ENCODE peak calls at places on chromosomes 3 and 15, in ten cellular contexts. I is endodermal cell, W is GM20000, T is GM10248, L is left lung, N is epithelial cell of proximal tubule, F is MM.1S, P is lower leg skin, B is A549, G is GM12865. S is an unnamed sample.

GRCh38 chr15:38714309-38715072 is 149.9 kb upstream of the RASGRP1 start:
- DNase-seq in F (no peak), T (no peak), W (no peak), L (peak; percentile 44), N (peak; percentile 58), G (no peak), B (no peak), I (no peak), P (no peak), S (no peak)

GRCh38 chr3:170469151-170470062 is 50.7 kb downstream of the CLDN11 start:
- DNase-seq in W (no peak), T (no peak), B (no peak), I (no peak), G (no peak), L (no peak), N (no peak), F (no peak), P (no peak), S (no peak)

GRCh38 chr15:72873379-72874233 is 90.0 kb upstream of the ADPGK start:
- DNase-seq in L (no peak), N (no peak), W (no peak), B (no peak), I (no peak), T (no peak), P (no peak), G (no peak), F (no peak), S (no peak)

GRCh38 chr3:107963581-107963980 is 127.2 kb downstream of the CD47 start:
- DNase-seq in I (no peak), P (no peak), L (no peak), T (no peak), W (no peak), B (no peak), G (no peak), F (no peak), N (no peak), S (no peak)

GRCh38 chr15:31051646-31052045 is 49.9 kb downstream of the TRPM1 start:
- DNase-seq in N (no peak), P (no peak), W (no peak), G (no peak), T (no peak), F (no peak), I (no peak), B (no peak), L (no peak), S (no peak)

GRCh38 chr3:133264920-133265319 is 134.9 kb upstream of the BFSP2 start:
- DNase-seq in P (no peak), N (no peak), F (no peak), L (no peak), G (no peak), W (no peak), B (no peak), I (no peak), T (no peak), S (no peak)

GRCh38 chr3:178562869-178563232 is 26.6 kb downstream of the KCNMB2 start:
- DNase-seq in N (no peak), B (no peak), W (no peak), T (no peak), G (peak; percentile 31), P (no peak), F (no peak), I (no peak), L (no peak), S (no peak)

GRCh38 chr15:29018406-29018805 is 132.6 kb downstream of the APBA2 start:
- DNase-seq in L (no peak), F (no peak), I (peak; percentile 86), W (no peak), P (no peak), B (no peak), T (no peak), N (no peak), G (no peak), S (no peak)

GRCh38 chr3:20657566-20657965 is 471.6 kb upstream of the SGO1 start:
- DNase-seq in W (no peak), P (no peak), L (no peak), B (no peak), F (no peak), I (no peak), T (no peak), N (no peak), G (no peak), S (no peak)

GRCh38 chr3:49889296-49889695 is 14.4 kb downstream of the MST1R start:
- DNase-seq in P (no peak), G (no peak), F (no peak), N (no peak), L (no peak), T (no peak), W (no peak), B (no peak), I (no peak), S (no peak)

GRCh38 chr3:108552267-108553159 is 36.7 kb downstream of the CIP2A start:
- DNase-seq in I (no peak), N (no peak), G (peak; percentile 28), B (peak; percentile 9), T (peak; percentile 12), F (peak; percentile 47), W (peak; percentile 5), L (no peak), P (no peak), S (no peak)

GRCh38 chr15:45799508-45799907 is 164.7 kb downstream of the SQOR start:
- DNase-seq in F (peak; percentile 32), W (no peak), P (no peak), I (no peak), L (no peak), N (no peak), T (no peak), G (peak; percentile 28), B (no peak), S (no peak)

DNA sequence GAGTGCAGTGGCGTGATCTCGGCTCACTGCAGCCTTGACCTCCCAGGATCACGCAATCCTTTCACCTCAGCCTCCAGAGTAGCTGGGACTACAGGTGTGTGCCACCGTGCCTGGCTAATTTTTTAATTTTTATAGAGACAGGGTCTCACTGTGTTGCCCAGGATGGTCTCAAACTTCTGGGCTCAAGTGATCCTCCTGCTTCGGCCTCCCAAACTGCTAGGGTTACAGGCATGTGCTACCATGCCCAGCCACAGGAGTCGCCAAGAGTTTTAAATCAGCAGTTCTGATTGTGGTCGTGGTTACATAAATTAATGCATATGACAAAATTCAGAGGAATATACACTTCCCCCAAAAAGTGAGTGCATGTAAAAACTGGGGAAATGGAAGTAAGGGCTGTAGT is 33.0 kb downstream of the MEGF11 start:
- DNase-seq in I (no peak), G (no peak), W (no peak), L (no peak), F (no peak), N (no peak), T (no peak), P (peak; percentile 8), B (no peak), S (no peak)
- TF ChIP-seq CTCF in I (peak; percentile 30), G (no peak), W (no peak), L (no peak), F (no peak), N (no peak), T (no peak), P (no peak), B (no peak), S (no peak)

GRCh38 chr3:111072016-111072891 is 638 bp downstream of the NECTIN3 start:
- DNase-seq in G (no peak), P (peak; percentile 86), L (no peak), W (no peak), F (peak; percentile 37), N (no peak), T (no peak), B (peak; percentile 7), I (no peak), S (no peak)
- TF ChIP-seq CTCF in G (no peak), P (no peak), L (no peak), W (no peak), F (no peak), N (no peak), T (no peak), B (no peak), I (no peak), S (no peak)

DNA sequence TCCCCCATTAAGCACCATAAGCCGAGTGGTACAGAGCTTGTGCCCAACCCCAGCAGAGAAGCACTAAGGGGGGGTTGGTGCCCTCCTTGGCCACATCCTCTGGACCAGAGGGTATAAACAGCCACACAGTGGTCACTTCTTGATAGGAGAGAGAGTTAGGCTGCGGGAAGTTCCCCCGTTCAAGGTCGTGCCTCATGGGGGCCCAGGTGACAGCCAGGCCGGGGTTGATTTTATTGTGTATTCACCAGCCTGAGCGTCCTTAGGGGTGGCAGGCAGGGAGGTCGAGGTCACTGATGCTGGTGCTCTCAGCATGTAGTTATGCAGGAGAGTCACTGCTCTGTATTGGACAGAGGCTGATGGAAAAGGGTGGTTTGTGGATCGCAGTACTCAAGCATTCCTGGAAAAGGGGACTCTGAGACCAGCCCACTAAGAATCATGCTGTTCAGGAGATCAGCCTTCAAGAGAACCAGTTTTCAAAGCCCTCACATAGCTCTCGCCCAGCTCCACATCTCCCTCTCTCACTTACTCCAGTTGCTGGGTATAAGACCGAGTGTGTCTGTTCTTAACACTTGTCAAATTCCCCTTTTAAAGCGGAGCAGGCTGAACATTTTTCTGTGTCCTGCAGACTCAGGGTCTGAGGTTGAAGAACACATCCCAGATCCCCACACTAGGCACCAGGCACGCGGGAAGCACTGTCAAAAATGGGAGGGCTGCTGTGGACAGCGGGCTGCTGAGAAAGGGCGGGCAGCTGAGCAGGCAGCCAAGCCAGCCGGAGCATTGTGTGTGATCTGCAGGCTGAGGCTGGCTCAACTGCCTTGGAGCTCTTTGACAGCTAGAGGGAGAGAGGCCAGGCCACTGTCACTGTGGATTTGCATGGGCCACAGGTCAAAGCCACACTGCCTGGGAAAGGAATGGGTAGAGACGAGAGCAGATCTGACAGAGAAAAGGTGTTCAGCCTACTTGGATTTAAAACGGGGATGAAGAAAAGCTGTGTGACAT is 279.3 kb upstream of the LRRFIP2 start:
- DNase-seq in N (no peak), G (no peak), P (peak; percentile 91), L (peak; percentile 58), B (no peak), W (peak; percentile 29), F (no peak), T (no peak), I (peak; percentile 84), S (no peak)
- TF ChIP-seq CTCF in N (no peak), G (no peak), P (no peak), L (peak; percentile 21), B (no peak), W (no peak), F (no peak), T (no peak), I (peak; percentile 56), S (no peak)

DNA sequence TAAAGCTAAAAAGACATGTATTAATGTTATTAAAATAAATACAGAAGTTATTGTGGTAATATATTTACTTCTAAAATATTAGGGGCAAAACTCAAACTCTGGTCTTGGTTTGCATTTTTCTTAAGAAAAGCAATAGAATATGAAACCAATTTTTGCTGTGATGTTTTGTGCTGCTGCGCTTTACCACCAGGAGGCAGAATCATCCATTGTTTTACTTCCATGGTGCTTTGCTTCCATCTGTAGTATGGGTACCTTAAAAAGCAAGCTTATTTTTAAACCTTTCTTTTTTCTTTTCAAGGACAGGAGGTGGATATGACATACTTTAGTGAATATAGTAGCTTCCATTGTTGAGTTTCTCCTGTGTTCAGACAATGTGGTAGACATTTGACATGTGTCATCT is 46.6 kb upstream of the MRPL3 start:
- DNase-seq in F (peak; percentile 46), P (no peak), N (no peak), I (no peak), T (no peak), L (no peak), W (peak; percentile 14), B (no peak), G (peak; percentile 59), S (no peak)
- TF ChIP-seq CTCF in F (peak; percentile 73), P (no peak), N (peak; percentile 75), I (peak; percentile 81), T (peak; percentile 59), L (no peak), W (peak; percentile 56), B (peak; percentile 38), G (peak; percentile 65), S (peak; percentile 72)

GRCh38 chr3:196281962-196282361 is 5.6 kb downstream of the PCYT1A start:
- DNase-seq in B (no peak), T (no peak), G (no peak), P (no peak), I (no peak), W (no peak), L (no peak), N (no peak), F (no peak), S (no peak)
- TF ChIP-seq CTCF in B (no peak), T (no peak), G (no peak), P (no peak), I (no peak), W (no peak), L (no peak), N (no peak), F (no peak), S (no peak)